ENCODE peak calls at places on chromosomes 12 and 14, in five cellular contexts. One of them, this sample, is unnamed.

GRCh38 chr12:44876554-44877275 is 600 bp upstream of the NELL2 start:
- DNase-seq in endodermal cell: peak; percentile 95
- DNase-seq in CD4-positive, CD25-positive, alpha-beta regulatory T cell: peak; percentile 23
- DNase-seq in tibial artery: peak; percentile 59
- DNase-seq in BE2C: peak; percentile 27
- DNase-seq in this sample: peak; percentile 64

GRCh38 chr14:95500772-95501401 is 15.6 kb downstream of the SYNE3 start:
- DNase-seq in endodermal cell: no peak
- DNase-seq in CD4-positive, CD25-positive, alpha-beta regulatory T cell: no peak
- DNase-seq in tibial artery: peak; percentile 82
- DNase-seq in BE2C: no peak
- DNase-seq in this sample: no peak

GRCh38 chr12:97292588-97292987 is 170.0 kb upstream of the RMST start:
- DNase-seq in endodermal cell: no peak
- DNase-seq in CD4-positive, CD25-positive, alpha-beta regulatory T cell: no peak
- DNase-seq in tibial artery: no peak
- DNase-seq in BE2C: no peak
- DNase-seq in this sample: no peak

GRCh38 chr12:94615284-94616216 is 34.8 kb downstream of the TMCC3 start:
- DNase-seq in endodermal cell: no peak
- DNase-seq in CD4-positive, CD25-positive, alpha-beta regulatory T cell: no peak
- DNase-seq in tibial artery: no peak
- DNase-seq in BE2C: peak; percentile 20
- DNase-seq in this sample: no peak

GRCh38 chr12:79618848-79619404 is 71.8 kb downstream of the PAWR start:
- DNase-seq in endodermal cell: no peak
- DNase-seq in CD4-positive, CD25-positive, alpha-beta regulatory T cell: no peak
- DNase-seq in tibial artery: no peak
- DNase-seq in BE2C: no peak
- DNase-seq in this sample: no peak

GRCh38 chr12:6086316-6086715 is 38.2 kb downstream of the VWF start:
- DNase-seq in endodermal cell: peak; percentile 44
- DNase-seq in CD4-positive, CD25-positive, alpha-beta regulatory T cell: no peak
- DNase-seq in tibial artery: no peak
- DNase-seq in BE2C: peak; percentile 0
- DNase-seq in this sample: no peak

GRCh38 chr14:82091097-82091496 is 557.4 kb upstream of the SEL1L start:
- DNase-seq in endodermal cell: no peak
- DNase-seq in CD4-positive, CD25-positive, alpha-beta regulatory T cell: no peak
- DNase-seq in tibial artery: no peak
- DNase-seq in BE2C: no peak
- DNase-seq in this sample: no peak

GRCh38 chr12:29867823-29868222 is 84.1 kb upstream of the TMTC1 start:
- DNase-seq in endodermal cell: no peak
- DNase-seq in CD4-positive, CD25-positive, alpha-beta regulatory T cell: no peak
- DNase-seq in tibial artery: no peak
- DNase-seq in BE2C: no peak
- DNase-seq in this sample: no peak

GRCh38 chr12:19245656-19246055 is 116.1 kb downstream of the PLEKHA5 start:
- DNase-seq in endodermal cell: no peak
- DNase-seq in CD4-positive, CD25-positive, alpha-beta regulatory T cell: no peak
- DNase-seq in tibial artery: no peak
- DNase-seq in BE2C: no peak
- DNase-seq in this sample: no peak

GRCh38 chr12:131521326-131521725 is 189.6 kb upstream of the SFSWAP start:
- DNase-seq in endodermal cell: no peak
- DNase-seq in CD4-positive, CD25-positive, alpha-beta regulatory T cell: no peak
- DNase-seq in tibial artery: no peak
- DNase-seq in BE2C: no peak
- DNase-seq in this sample: no peak

GRCh38 chr14:101196795-101197590 is 293.5 kb upstream of the RTL1 start:
- DNase-seq in endodermal cell: peak; percentile 85
- DNase-seq in CD4-positive, CD25-positive, alpha-beta regulatory T cell: no peak
- DNase-seq in tibial artery: no peak
- DNase-seq in BE2C: peak; percentile 43
- DNase-seq in this sample: no peak

GRCh38 chr12:113702796-113703195 is 231.1 kb upstream of the LHX5 start:
- DNase-seq in endodermal cell: peak; percentile 43
- DNase-seq in CD4-positive, CD25-positive, alpha-beta regulatory T cell: no peak
- DNase-seq in tibial artery: no peak
- DNase-seq in BE2C: no peak
- DNase-seq in this sample: no peak

GRCh38 chr14:20435454-20436362 is at the start of gene KLHL33:
- DNase-seq in endodermal cell: no peak
- DNase-seq in CD4-positive, CD25-positive, alpha-beta regulatory T cell: no peak
- DNase-seq in tibial artery: no peak
- DNase-seq in BE2C: no peak
- DNase-seq in this sample: no peak

GRCh38 chr12:97946701-97947100 is 484.1 kb downstream of the RMST start:
- DNase-seq in endodermal cell: no peak
- DNase-seq in CD4-positive, CD25-positive, alpha-beta regulatory T cell: no peak
- DNase-seq in tibial artery: no peak
- DNase-seq in BE2C: no peak
- DNase-seq in this sample: no peak

GRCh38 chr12:11477110-11477509 is 81.7 kb upstream of the PRB2 start:
- DNase-seq in endodermal cell: no peak
- DNase-seq in CD4-positive, CD25-positive, alpha-beta regulatory T cell: no peak
- DNase-seq in tibial artery: no peak
- DNase-seq in BE2C: no peak
- DNase-seq in this sample: no peak

GRCh38 chr14:94889520-94890312 is 119.8 kb upstream of the GSC start:
- DNase-seq in endodermal cell: no peak
- DNase-seq in CD4-positive, CD25-positive, alpha-beta regulatory T cell: no peak
- DNase-seq in tibial artery: no peak
- DNase-seq in BE2C: no peak
- DNase-seq in this sample: no peak

GRCh38 chr12:55931780-55932545 is 1.0 kb downstream of the DGKA start:
- DNase-seq in endodermal cell: peak; percentile 88
- DNase-seq in CD4-positive, CD25-positive, alpha-beta regulatory T cell: peak; percentile 55
- DNase-seq in tibial artery: peak; percentile 76
- DNase-seq in BE2C: peak; percentile 61
- DNase-seq in this sample: no peak

GRCh38 chr12:132506730-132507538 is 17.0 kb downstream of the FBRSL1 start:
- DNase-seq in endodermal cell: peak; percentile 79
- DNase-seq in CD4-positive, CD25-positive, alpha-beta regulatory T cell: peak; percentile 84
- DNase-seq in tibial artery: peak; percentile 88
- DNase-seq in BE2C: peak; percentile 93
- DNase-seq in this sample: peak; percentile 31

GRCh38 chr14:32702571-32702970 is 236.1 kb upstream of the NPAS3 start:
- DNase-seq in endodermal cell: peak; percentile 84
- DNase-seq in CD4-positive, CD25-positive, alpha-beta regulatory T cell: peak; percentile 64
- DNase-seq in tibial artery: peak; percentile 77
- DNase-seq in BE2C: no peak
- DNase-seq in this sample: no peak

GRCh38 chr12:32949815-32950214 is 53.2 kb upstream of the PKP2 start:
- DNase-seq in endodermal cell: peak; percentile 56
- DNase-seq in CD4-positive, CD25-positive, alpha-beta regulatory T cell: no peak
- DNase-seq in tibial artery: no peak
- DNase-seq in BE2C: no peak
- DNase-seq in this sample: no peak

GRCh38 chr12:65741662-65742480 is 82.4 kb upstream of the HMGA2 start:
- DNase-seq in endodermal cell: peak; percentile 96
- DNase-seq in CD4-positive, CD25-positive, alpha-beta regulatory T cell: no peak
- DNase-seq in tibial artery: peak; percentile 58
- DNase-seq in BE2C: no peak
- DNase-seq in this sample: peak; percentile 13

GRCh38 chr14:91354221-91354916 is 63.3 kb downstream of the CCDC88C start:
- DNase-seq in endodermal cell: no peak
- DNase-seq in CD4-positive, CD25-positive, alpha-beta regulatory T cell: no peak
- DNase-seq in tibial artery: no peak
- DNase-seq in BE2C: no peak
- DNase-seq in this sample: no peak

GRCh38 chr12:111437816-111438454 is 32.2 kb downstream of the SH2B3 start:
- DNase-seq in endodermal cell: peak; percentile 64
- DNase-seq in CD4-positive, CD25-positive, alpha-beta regulatory T cell: no peak
- DNase-seq in tibial artery: peak; percentile 83
- DNase-seq in BE2C: no peak
- DNase-seq in this sample: no peak
- H3K4me1 ChIP-seq in endodermal cell: no peaks in the 10 kb centered on the region
- H3K4me1 ChIP-seq in CD4-positive, CD25-positive, alpha-beta regulatory T cell: peaks cover 60% of the 10 kb centered on the region
- H3K4me1 ChIP-seq in tibial artery: peaks cover 47% of the 10 kb centered on the region
- H3K4me1 ChIP-seq in BE2C: peaks cover 11% of the 10 kb centered on the region
- H3K4me1 ChIP-seq in this sample: peaks cover 91% of the 10 kb centered on the region

DNA sequence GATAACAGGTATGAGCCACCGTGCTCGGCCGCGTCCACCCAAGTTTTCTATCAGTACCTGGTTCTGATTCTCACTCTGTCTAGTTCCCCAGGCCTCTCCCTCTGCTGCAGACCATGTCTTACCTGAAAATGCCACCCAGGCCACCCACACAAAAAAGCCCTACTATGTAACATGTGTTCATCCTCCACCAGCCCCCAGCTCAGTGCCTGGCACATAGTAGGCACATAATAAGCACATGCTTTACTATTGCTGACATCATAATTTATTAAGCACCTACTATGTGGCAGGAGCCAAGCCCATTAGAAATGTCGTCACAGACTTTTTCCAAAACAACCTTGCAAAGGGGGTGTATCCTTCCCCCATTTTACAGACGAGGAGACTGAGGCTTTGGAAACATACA is 37.8 kb downstream of the CMKLR1 start:
- DNase-seq in endodermal cell: no peak
- DNase-seq in CD4-positive, CD25-positive, alpha-beta regulatory T cell: no peak
- DNase-seq in tibial artery: no peak
- DNase-seq in BE2C: no peak
- DNase-seq in this sample: no peak
- H3K4me1 ChIP-seq in endodermal cell: peaks cover 9% of the 10 kb centered on the region
- H3K4me1 ChIP-seq in CD4-positive, CD25-positive, alpha-beta regulatory T cell: peaks cover 66% of the 10 kb centered on the region
- H3K4me1 ChIP-seq in tibial artery: peaks cover 55% of the 10 kb centered on the region
- H3K4me1 ChIP-seq in BE2C: peaks cover 37% of the 10 kb centered on the region
- H3K4me1 ChIP-seq in this sample: peaks cover 18% of the 10 kb centered on the region

DNA sequence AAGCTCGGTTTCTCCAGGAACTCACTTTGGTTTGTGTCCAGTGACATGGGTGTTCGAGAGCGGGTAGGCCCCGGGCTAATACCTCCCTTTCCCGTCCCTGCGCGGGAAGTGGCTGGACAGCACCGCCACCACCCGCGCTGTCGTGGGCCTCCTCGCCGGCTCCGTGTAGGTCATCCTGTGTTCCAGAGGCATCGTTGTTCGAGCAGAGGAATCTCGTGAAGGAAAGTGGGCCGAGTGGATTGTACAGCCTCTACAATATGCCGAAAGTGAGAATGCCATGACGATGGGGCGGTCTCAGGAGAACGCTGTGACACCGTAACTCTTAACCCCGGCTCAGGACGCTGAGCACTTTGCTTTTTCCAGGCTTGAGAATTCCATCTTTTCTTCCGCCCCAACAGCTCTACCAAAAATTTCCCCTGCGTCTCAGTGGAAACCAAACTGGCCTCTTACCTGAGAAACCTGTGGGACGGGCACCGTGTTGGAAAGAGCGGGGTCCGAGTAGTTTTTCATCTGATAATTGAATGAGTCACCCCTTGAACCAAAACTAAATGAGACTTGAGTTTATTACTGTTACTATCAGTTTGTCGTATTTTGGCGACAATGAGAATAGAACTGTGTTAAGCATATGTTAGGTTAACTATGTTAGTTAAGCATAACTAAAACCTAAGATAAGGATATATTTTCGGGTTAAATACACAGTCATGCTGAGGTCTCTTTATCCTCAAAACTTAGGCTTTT is 510 bp downstream of the EIF2S1 start:
- DNase-seq in endodermal cell: no peak
- DNase-seq in CD4-positive, CD25-positive, alpha-beta regulatory T cell: peak; percentile 13
- DNase-seq in tibial artery: no peak
- DNase-seq in BE2C: no peak
- DNase-seq in this sample: no peak
- H3K4me1 ChIP-seq in endodermal cell: peaks cover 9% of the 10 kb centered on the region
- H3K4me1 ChIP-seq in CD4-positive, CD25-positive, alpha-beta regulatory T cell: peaks cover 56% of the 10 kb centered on the region
- H3K4me1 ChIP-seq in tibial artery: peaks cover 63% of the 10 kb centered on the region
- H3K4me1 ChIP-seq in BE2C: no peaks in the 10 kb centered on the region
- H3K4me1 ChIP-seq in this sample: peaks cover 27% of the 10 kb centered on the region

DNA sequence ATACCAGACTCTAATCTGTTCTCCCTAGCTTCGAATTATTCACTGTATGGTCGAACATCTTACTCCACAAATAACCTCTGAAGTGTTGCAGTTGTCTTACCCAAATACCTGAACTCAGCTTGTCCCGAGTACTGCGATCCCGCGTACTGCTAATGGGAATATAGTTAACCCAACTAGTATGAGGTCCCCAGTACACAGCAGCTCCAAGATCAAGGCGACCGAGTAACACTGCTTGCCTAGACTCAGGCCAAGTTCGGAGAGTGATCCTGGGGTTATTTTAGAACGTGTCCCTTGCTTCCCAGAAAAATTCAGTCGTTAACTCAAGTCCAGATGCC is 431 bp upstream of the ETNK1 start:
- DNase-seq in endodermal cell: no peak
- DNase-seq in CD4-positive, CD25-positive, alpha-beta regulatory T cell: no peak
- DNase-seq in tibial artery: no peak
- DNase-seq in BE2C: no peak
- DNase-seq in this sample: peak; percentile 41
- H3K4me1 ChIP-seq in endodermal cell: no peaks in the 10 kb centered on the region
- H3K4me1 ChIP-seq in CD4-positive, CD25-positive, alpha-beta regulatory T cell: peaks cover 26% of the 10 kb centered on the region
- H3K4me1 ChIP-seq in tibial artery: peaks cover 30% of the 10 kb centered on the region
- H3K4me1 ChIP-seq in BE2C: peaks cover 3% of the 10 kb centered on the region
- H3K4me1 ChIP-seq in this sample: peaks cover 21% of the 10 kb centered on the region

This sample was measured in CD8-positive, alpha-beta memory T cell.